ENCODE peak calls at places on chromosomes 12 and 14, in five cellular contexts. H, T, D, N and B are unnamed samples.

GRCh38 chr14:104266643-104267575 is 128.5 kb downstream of the KIF26A start:
- DNase-seq in H (no peak), T (no peak), D (no peak), N (no peak), B (no peak)

GRCh38 chr12:72110814-72111615 is 161.2 kb upstream of the TRHDE start:
- DNase-seq in H (no peak), T (no peak), D (no peak), N (no peak), B (no peak)

GRCh38 chr12:20188930-20189653 is 179.2 kb upstream of the PDE3A start:
- DNase-seq in H (no peak), T (no peak), D (no peak), N (peak; percentile 35), B (no peak)

GRCh38 chr12:16272222-16272621 is 5.3 kb downstream of the SLC15A5 start:
- DNase-seq in H (no peak), T (no peak), D (no peak), N (no peak), B (peak; percentile 2)

GRCh38 chr12:14693116-14693515 is 3.3 kb downstream of the GUCY2C start:
- DNase-seq in H (no peak), T (no peak), D (no peak), N (no peak), B (no peak)

GRCh38 chr14:64412237-64412636 is 24.1 kb downstream of the MTHFD1 start:
- DNase-seq in H (no peak), T (no peak), D (no peak), N (no peak), B (no peak)

GRCh38 chr14:22112004-22112403 is 438.4 kb upstream of the OR4E1 start:
- DNase-seq in H (no peak), T (no peak), D (peak; percentile 22), N (peak; percentile 25), B (no peak)

GRCh38 chr12:29131539-29131938 is 17.5 kb upstream of the FAR2 start:
- DNase-seq in H (no peak), T (no peak), D (no peak), N (no peak), B (peak; percentile 30)

GRCh38 chr12:127567531-127567930 is 699.4 kb upstream of the TMEM132C start:
- DNase-seq in H (no peak), T (no peak), D (no peak), N (no peak), B (no peak)

GRCh38 chr14:36667679-36668078 is 6.0 kb downstream of the PAX9 start:
- DNase-seq in H (no peak), T (no peak), D (no peak), N (no peak), B (no peak)

GRCh38 chr14:43665570-43666267 is 841.4 kb downstream of the FSCB start:
- DNase-seq in H (no peak), T (no peak), D (no peak), N (no peak), B (no peak)

DNA sequence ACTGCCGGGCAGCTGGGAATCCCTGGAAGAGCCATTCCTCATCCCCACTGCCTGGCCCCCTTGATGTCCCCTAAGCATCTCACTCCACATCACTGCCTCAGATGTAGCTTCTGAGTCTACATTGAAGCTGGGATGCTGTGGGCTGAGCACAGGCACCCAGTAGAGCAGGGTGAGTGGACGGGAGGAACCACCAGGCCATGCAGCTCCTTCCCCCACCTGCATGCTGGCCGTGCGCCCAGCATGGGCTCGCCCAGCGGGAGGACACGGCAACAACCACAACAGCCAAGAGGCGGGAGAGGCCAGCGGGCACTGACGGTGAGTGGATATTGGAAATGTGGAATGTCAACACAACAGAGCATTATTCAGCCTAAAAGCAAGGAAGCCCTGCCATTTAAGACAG is 310.9 kb downstream of the ADGRD1 start:
- DNase-seq in H (no peak), T (peak; percentile 52), D (no peak), N (no peak), B (no peak)
- TF ChIP-seq BHLHE40 in H (no peak), T (no peak), D (no peak), N (no peak), B (no peak)

GRCh38 chr12:6049992-6050391 is 74.5 kb downstream of the VWF start:
- DNase-seq in H (no peak), T (no peak), D (no peak), N (peak; percentile 33), B (no peak)

GRCh38 chr12:6046511-6047180 is 77.8 kb downstream of the VWF start:
- DNase-seq in H (no peak), T (no peak), D (no peak), N (no peak), B (no peak)

GRCh38 chr12:6045438-6045837 is 79.0 kb downstream of the VWF start:
- DNase-seq in H (no peak), T (no peak), D (no peak), N (no peak), B (no peak)

GRCh38 chr12:6049587-6049986 is 74.9 kb downstream of the VWF start:
- DNase-seq in H (no peak), T (no peak), D (no peak), N (no peak), B (peak; percentile 22)

DNA sequence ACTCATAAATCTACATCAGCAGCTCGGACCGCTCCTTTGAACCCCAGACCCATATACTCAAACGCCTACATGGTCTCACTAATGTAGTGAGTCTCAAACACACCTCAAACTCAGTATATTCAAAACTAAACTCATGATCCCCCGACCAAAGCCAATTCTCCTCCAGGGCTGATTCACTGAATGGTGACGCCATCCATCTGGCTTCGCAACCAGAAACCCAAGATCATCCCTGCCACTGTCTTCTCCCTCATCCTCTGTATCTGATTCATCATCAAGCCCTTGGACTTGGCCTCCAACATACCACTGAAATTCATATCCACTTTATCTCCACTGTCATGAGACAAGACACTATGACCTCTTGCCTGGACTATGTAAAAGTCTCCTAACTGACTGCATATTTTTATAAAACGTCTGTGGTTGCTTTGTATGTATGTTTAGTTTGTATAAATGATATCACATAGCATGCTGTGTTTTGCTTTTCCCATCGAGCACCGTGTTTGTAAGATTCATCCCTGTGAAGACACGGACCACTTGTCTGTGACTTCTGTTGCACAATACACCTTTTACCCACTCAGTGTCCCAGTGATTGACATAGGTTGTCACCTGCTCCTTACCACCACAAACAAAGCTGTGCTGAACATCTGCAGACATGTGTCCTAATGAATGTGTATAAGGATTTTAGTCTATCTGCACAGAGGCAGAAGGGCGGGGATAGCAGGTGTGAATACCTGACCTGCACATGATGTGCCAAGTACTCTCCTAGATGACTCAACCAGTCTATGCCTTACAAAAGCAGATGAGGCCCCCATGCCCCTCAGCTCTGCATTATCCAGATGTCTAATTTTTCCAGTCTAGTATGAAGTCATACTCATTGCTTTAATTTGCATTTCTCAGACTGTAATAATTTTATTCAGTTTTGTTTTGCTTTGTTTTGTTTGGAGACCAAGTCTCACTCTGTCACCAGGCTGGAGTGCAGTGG is 76.9 kb downstream of the VWF start:
- DNase-seq in H (no peak), T (no peak), D (no peak), N (no peak), B (peak; percentile 99)
- TF ChIP-seq BHLHE40 in H (no peak), T (no peak), D (no peak), N (no peak), B (no peak)

GRCh38 chr12:90128526-90128925 is 419.9 kb upstream of the ATP2B1 start:
- DNase-seq in H (no peak), T (no peak), D (no peak), N (no peak), B (no peak)
- TF ChIP-seq BHLHE40 in H (no peak), T (no peak), D (no peak), N (no peak), B (no peak)

DNA sequence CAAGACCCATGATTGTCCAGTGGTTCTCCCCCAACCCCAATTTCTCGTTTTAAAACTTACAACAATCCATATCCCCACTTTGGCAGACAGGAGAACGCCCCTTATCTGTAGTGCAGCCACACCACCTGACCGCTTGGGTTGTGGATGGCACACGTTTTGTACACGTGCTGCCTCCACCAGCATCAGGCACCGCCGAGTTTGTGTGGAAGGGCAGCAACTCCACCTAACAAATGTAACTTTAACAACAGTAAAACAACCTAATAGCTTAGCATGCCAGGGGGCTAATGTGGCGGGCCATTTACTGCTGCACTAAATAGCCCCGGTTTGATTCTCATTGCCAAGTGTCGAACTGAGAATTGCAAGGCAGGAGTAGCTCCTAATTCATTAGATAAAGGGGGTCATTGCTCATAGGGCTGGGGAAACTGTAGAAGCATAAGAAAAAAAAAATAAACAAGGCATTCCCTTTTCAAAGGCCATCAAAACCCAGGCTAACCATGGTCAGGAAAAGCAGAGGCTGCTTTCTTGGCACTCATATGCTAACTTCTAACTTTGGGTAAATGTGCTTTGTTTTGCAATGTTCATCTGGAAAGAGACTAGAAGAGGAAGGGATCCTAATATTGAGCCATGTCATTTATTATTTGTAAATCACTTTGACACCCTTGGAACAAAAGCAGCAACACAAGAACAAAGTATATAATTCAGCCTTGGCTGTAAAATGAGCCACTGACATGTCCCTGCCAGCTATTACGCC is 279.7 kb upstream of the SOX5 start:
- DNase-seq in H (no peak), T (no peak), D (no peak), N (no peak), B (peak; percentile 28)
- TF ChIP-seq BHLHE40 in H (no peak), T (no peak), D (no peak), N (no peak), B (no peak)